ENCODE peak calls at places on chromosomes 16 and 17, in four cellular contexts. A, O, G and J are unnamed samples.

GRCh38 chr16:47779201-47780016 is 318.3 kb downstream of the PHKB start:
- DNase-seq in O (peak; percentile 4), G (no peak), A (peak; percentile 44), J (peak; percentile 28)

GRCh38 chr16:23509441-23509754 is 896 bp downstream of the GGA2 start:
- DNase-seq in O (peak; percentile 19), G (no peak), A (no peak), J (no peak)

GRCh38 chr16:89210165-89210903 is 7.2 kb upstream of the ZNF778 start:
- DNase-seq in G (no peak), O (no peak), A (no peak), J (no peak)

GRCh38 chr17:13510062-13510461 is 91.7 kb downstream of the HS3ST3A1 start:
- DNase-seq in G (no peak), O (no peak), A (no peak), J (peak; percentile 61)

GRCh38 chr17:48596000-48596734 is 2.6 kb upstream of the HOXB5 start:
- DNase-seq in G (no peak), A (no peak), O (no peak), J (peak; percentile 53)

GRCh38 chr16:10558746-10559641 is 21.4 kb downstream of the EMP2 start:
- DNase-seq in A (no peak), O (no peak), G (no peak), J (no peak)

GRCh38 chr16:10040136-10041080 is 141.8 kb downstream of the GRIN2A start:
- DNase-seq in O (peak; percentile 28), G (peak; percentile 62), A (no peak), J (no peak)

GRCh38 chr16:49866533-49867155 is 10.7 kb upstream of the ZNF423 start:
- DNase-seq in A (peak; percentile 63), O (no peak), G (peak; percentile 68), J (no peak)

GRCh38 chr17:7019839-7020519 is 2.9 kb upstream of the BCL6B start:
- DNase-seq in G (peak; percentile 76), A (peak; percentile 69), O (peak; percentile 87), J (peak; percentile 23)

GRCh38 chr16:19213885-19214284 is 45.8 kb downstream of the SYT17 start:
- DNase-seq in G (no peak), A (no peak), O (peak; percentile 55), J (no peak)

GRCh38 chr17:76598004-76598439 is 12.4 kb upstream of the ST6GALNAC2 start:
- DNase-seq in G (no peak), A (no peak), O (no peak), J (no peak)

GRCh38 chr17:55348749-55349354 is 72.8 kb downstream of the MMD start:
- DNase-seq in O (peak; percentile 50), A (peak; percentile 57), G (peak; percentile 58), J (peak; percentile 43)

GRCh38 chr16:48143816-48144215 is 12.0 kb downstream of the ABCC12 start:
- DNase-seq in G (no peak), O (no peak), A (no peak), J (no peak)

GRCh38 chr17:65885484-65885883 is 306.4 kb downstream of the CEP112 start:
- DNase-seq in O (no peak), G (no peak), A (no peak), J (no peak)

GRCh38 chr17:15441315-15441714 is 26.1 kb downstream of the CDRT4 start:
- DNase-seq in A (no peak), G (no peak), O (no peak), J (peak; percentile 50)

GRCh38 chr17:55366020-55366481 is 55.6 kb downstream of the MMD start:
- DNase-seq in G (no peak), A (no peak), O (no peak), J (no peak)

GRCh38 chr16:67843343-67843765 is 1.2 kb downstream of the THAP11 start:
- DNase-seq in O (no peak), A (no peak), G (no peak), J (peak; percentile 68)

GRCh38 chr17:55219939-55220338 is 44.8 kb upstream of the HLF start:
- DNase-seq in G (no peak), A (no peak), O (no peak), J (no peak)

GRCh38 chr16:19167710-19168172 is 299 bp upstream of the SYT17 start:
- DNase-seq in O (peak; percentile 76), A (peak; percentile 84), G (peak; percentile 83), J (peak; percentile 48)

GRCh38 chr16:24731722-24732419 is 2.4 kb downstream of the TNRC6A start:
- DNase-seq in G (no peak), O (no peak), A (no peak), J (no peak)

GRCh38 chr17:62178579-62178978 is 113.5 kb upstream of the MED13 start:
- DNase-seq in A (no peak), G (no peak), O (peak; percentile 33), J (peak; percentile 33)

GRCh38 chr17:18217412-18218015 is 7.9 kb upstream of the LLGL1 start:
- DNase-seq in A (peak; percentile 96), G (peak; percentile 92), O (peak; percentile 70), J (peak; percentile 45)

GRCh38 chr16:8370374-8371015 is 219.8 kb downstream of the TMEM114 start:
- DNase-seq in A (no peak), G (peak; percentile 46), O (peak; percentile 62), J (peak; percentile 7)

GRCh38 chr17:16313159-16314090 is 39.8 kb downstream of the CENPV start:
- DNase-seq in O (no peak), G (no peak), A (no peak), J (peak; percentile 88)

GRCh38 chr17:15777717-15778116 is 45.6 kb downstream of the TBC1D26 start:
- DNase-seq in O (no peak), A (no peak), G (no peak), J (no peak)

GRCh38 chr16:49980166-49980565 is 44.9 kb upstream of the CNEP1R1 start:
- DNase-seq in O (peak; percentile 87), A (no peak), G (no peak), J (peak; percentile 7)

GRCh38 chr17:35460354-35460851 is 11.8 kb upstream of the SLFN13 start:
- DNase-seq in G (peak; percentile 98), O (peak; percentile 87), A (peak; percentile 77), J (no peak)

GRCh38 chr17:28523186-28523585 is 17.0 kb downstream of the FOXN1 start:
- DNase-seq in O (no peak), G (no peak), A (no peak), J (no peak)
- H3K56ac ChIP-seq in O (no peak overlapping the region), G (no peak overlapping the region), A (no peak overlapping the region), J (no peak overlapping the region)

GRCh38 chr17:30558313-30559195 is 81.3 kb downstream of the GOSR1 start:
- DNase-seq in O (no peak), G (peak; percentile 30), A (peak; percentile 41), J (no peak)
- H2BK15ac ChIP-seq in O (no peak overlapping the region), G (no peak overlapping the region), A (no peak overlapping the region), J (no peak overlapping the region)

GRCh38 chr17:42272162-42272561 is 4.0 kb downstream of the STAT5B start:
- DNase-seq in O (no peak), A (no peak), G (no peak), J (no peak)

GRCh38 chr17:42271277-42271922 is 4.8 kb downstream of the STAT5B start:
- DNase-seq in O (no peak), A (no peak), G (no peak), J (no peak)

GRCh38 chr17:42272576-42272975 is 3.6 kb downstream of the STAT5B start:
- DNase-seq in G (no peak), O (no peak), A (no peak), J (no peak)

GRCh38 chr17:42270175-42270545 is 6.0 kb downstream of the STAT5B start:
- DNase-seq in G (no peak), A (no peak), O (no peak), J (no peak)

DNA sequence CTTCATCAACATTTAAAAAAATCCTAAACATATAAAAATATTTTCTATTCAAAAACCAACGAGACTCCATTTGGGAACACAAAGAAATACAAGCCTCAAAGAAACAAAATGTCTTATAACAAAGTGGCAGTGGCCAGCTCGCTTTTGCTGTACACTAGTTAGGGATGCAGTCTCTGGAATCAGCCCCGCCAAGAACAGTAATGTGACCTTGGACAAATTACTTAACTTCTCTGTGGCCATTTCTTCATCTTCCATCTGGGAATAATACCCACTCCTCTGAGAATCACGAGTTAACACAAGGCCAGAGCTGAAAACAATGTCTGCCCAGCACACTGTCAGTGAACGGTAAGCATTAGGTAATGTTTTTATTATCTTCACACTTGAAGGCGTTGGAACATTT is 5.6 kb downstream of the STAT5B start:
- DNase-seq in O (no peak), G (no peak), A (no peak), J (no peak)
- H3K56ac ChIP-seq in O (no peak overlapping the region), G (no peak overlapping the region), A (no peak overlapping the region), J (no peak overlapping the region)

GRCh38 chr17:43779145-43780125 is 658 bp upstream of the DUSP3 start:
- DNase-seq in G (peak; percentile 66), A (no peak), O (peak; percentile 69), J (peak; percentile 25)

GRCh38 chr17:43782903-43783462 is 2.7 kb downstream of the CFAP97D1 start:
- DNase-seq in A (no peak), O (no peak), G (no peak), J (no peak)

GRCh38 chr17:43774304-43775250 is 4.2 kb downstream of the DUSP3 start:
- DNase-seq in A (no peak), G (no peak), O (no peak), J (no peak)

GRCh38 chr17:43780135-43780534 is at the start of gene CFAP97D1:
- DNase-seq in A (no peak), O (no peak), G (peak; percentile 32), J (no peak)

GRCh38 chr17:43778337-43779144 is at the start of gene DUSP3:
- DNase-seq in G (peak; percentile 99), O (peak; percentile 98), A (peak; percentile 95), J (peak; percentile 91)
- H2BK15ac ChIP-seq in G (no peak within 1 kb of the TSS), O (no peak within 1 kb of the TSS), A (no peak within 1 kb of the TSS), J (peak within 1 kb of the TSS; percentile 83)

DNA sequence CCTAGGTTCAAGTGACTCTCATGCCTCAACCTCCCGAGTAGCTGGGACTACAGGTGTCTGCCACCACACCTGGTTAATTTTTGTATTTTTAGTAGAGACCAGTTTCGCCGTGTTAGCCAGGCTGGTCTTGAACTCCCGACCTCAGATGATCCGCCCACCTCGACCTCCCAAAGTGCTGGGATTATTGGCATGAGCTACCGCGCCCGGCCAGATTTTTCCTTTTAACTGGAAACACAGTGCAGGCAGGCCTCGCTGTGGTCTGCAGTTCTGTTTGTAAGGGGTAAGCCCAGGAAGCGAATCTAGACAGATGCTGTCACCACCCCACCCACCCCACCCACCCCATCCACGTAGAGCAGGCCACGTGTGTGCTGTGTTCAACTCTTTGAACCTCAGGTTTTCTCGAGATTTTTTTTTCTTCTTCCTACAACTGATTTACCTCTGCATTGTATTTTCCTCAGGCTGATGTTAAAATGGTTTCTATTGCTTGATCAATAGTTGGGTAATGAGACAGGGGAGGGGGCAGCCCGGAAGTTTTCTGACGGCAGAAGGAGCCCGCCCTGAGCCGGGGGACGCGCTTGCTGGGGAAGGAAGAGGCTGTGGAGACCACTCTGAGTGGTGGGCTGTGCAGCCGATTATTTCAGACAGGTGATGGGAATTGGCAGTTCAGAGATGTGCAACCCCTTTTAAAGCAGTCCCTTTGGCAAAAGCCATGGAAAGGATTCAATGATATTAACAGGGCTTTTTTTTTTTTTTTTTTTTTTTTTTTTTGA is 72.9 kb downstream of the DNAH17 start:
- DNase-seq in O (no peak), A (no peak), G (no peak), J (no peak)
- H3K56ac ChIP-seq in O (no peak overlapping the region), A (no peak overlapping the region), G (no peak overlapping the region), J (no peak overlapping the region)

GRCh38 chr17:78332530-78332929 is 27.3 kb downstream of the SOCS3 start:
- DNase-seq in G (no peak), A (no peak), O (no peak), J (no peak)
- H2BK15ac ChIP-seq in G (no peak overlapping the region), A (no peak overlapping the region), O (no peak overlapping the region), J (peak overlapping the region; percentile 40)